ENCODE peak calls at places on chromosomes 7 and 10, in seven cellular contexts. T is vagina, A is brain microvascular endothelial cell, M is HCT116, L is cardiac muscle cell, B is neural progenitor cell, D is breast epithelium. P is an unnamed sample.

GRCh38 chr7:142177869-142178268 is 66.4 kb downstream of the MGAM2 start:
- DNase-seq in M (no peak), T (no peak), B (no peak), A (no peak), D (no peak), L (no peak), P (no peak)

GRCh38 chr7:152462995-152463713 is 27.4 kb upstream of the KMT2C start:
- DNase-seq in A (peak; percentile 25), B (peak; percentile 85), T (no peak), M (no peak), D (no peak), L (peak; percentile 76), P (no peak)

GRCh38 chr10:19767876-19768275 is 48.4 kb upstream of the PLXDC2 start:
- DNase-seq in M (no peak), D (no peak), L (no peak), T (no peak), A (no peak), B (peak; percentile 57), P (no peak)

GRCh38 chr7:506391-506831 is 13.2 kb downstream of the PDGFA start:
- DNase-seq in T (no peak), L (no peak), D (no peak), A (no peak), B (no peak), M (no peak), P (no peak)

GRCh38 chr7:102044984-102045673 is 227.7 kb downstream of the CUX1 start:
- DNase-seq in M (peak; percentile 7), B (peak; percentile 15), A (peak; percentile 67), L (peak; percentile 91), D (peak; percentile 20), T (no peak), P (no peak)

GRCh38 chr10:19332304-19332703 is 283.7 kb downstream of the MALRD1 start:
- DNase-seq in L (peak; percentile 67), M (no peak), T (no peak), A (no peak), B (no peak), D (no peak), P (no peak)

GRCh38 chr10:102268333-102268999 is 23.1 kb downstream of the GBF1 start:
- DNase-seq in D (no peak), T (no peak), L (peak; percentile 56), M (no peak), B (no peak), A (no peak), P (peak; percentile 65)

GRCh38 chr7:57400531-57401155 is 49.3 kb upstream of the ZNF716 start:
- DNase-seq in T (no peak), B (no peak), D (no peak), A (no peak), L (no peak), M (no peak), P (no peak)

GRCh38 chr10:77164616-77165311 is 472.8 kb downstream of the KCNMA1 start:
- DNase-seq in A (peak; percentile 56), T (no peak), B (no peak), M (no peak), L (no peak), D (no peak), P (no peak)

GRCh38 chr7:141550694-141551079 is 523 bp upstream of the AGK start:
- DNase-seq in B (peak; percentile 26), A (no peak), M (no peak), T (no peak), L (no peak), D (peak; percentile 21), P (no peak)

GRCh38 chr7:102101111-102101551 is 185.5 kb upstream of the SH2B2 start:
- DNase-seq in L (no peak), D (no peak), M (no peak), T (peak; percentile 54), B (no peak), A (no peak), P (no peak)

GRCh38 chr7:154767194-154767593 is 235.7 kb downstream of the PAXIP1 start:
- DNase-seq in A (no peak), M (no peak), T (no peak), L (no peak), D (no peak), B (no peak), P (peak; percentile 79)

GRCh38 chr7:151539055-151539714 is 19.5 kb upstream of the RHEB start:
- DNase-seq in D (no peak), L (peak; percentile 29), T (no peak), M (no peak), A (peak; percentile 28), B (peak; percentile 81), P (no peak)

GRCh38 chr10:43071881-43072650 is 4.8 kb upstream of the RET start:
- DNase-seq in T (no peak), A (no peak), M (no peak), L (no peak), B (no peak), D (no peak), P (no peak)

GRCh38 chr10:84333864-84334451 is 5.6 kb downstream of the CCSER2 start:
- DNase-seq in T (no peak), D (no peak), L (peak; percentile 14), B (no peak), A (peak; percentile 21), M (no peak), P (no peak)

DNA sequence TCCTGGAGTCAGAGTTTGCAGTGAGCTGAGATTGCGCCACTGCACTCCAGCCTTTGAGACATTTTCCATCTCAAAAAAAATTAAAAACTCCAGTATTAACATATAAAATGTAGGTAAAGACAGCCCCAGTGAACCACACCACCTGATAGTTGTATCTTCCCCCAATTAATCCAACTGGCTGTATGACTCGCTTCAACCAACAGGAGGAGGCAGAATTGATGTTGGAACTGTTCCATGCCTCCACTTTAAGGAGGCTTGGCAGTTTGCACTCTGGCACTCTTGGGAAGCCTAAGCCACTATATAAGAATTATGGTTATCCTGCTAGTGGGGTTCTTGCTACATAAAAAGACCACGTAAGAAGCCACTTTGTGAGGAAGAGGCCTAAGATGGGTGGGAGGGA is 72.7 kb downstream of the STK17A start:
- DNase-seq in D (no peak), M (no peak), L (no peak), T (no peak), A (no peak), B (no peak), P (no peak)
- TF ChIP-seq CTCF in D (no peak), M (no peak), L (no peak), T (no peak), A (no peak), B (no peak), P (no peak)

GRCh38 chr7:93933190-93933589 is 11.7 kb downstream of the GNG11 start:
- DNase-seq in M (no peak), A (no peak), T (no peak), D (no peak), B (no peak), L (no peak), P (no peak)
- H3K36me3 ChIP-seq in M (no peaks in the 10 kb centered on the region), A (no peaks in the 10 kb centered on the region), T (no peaks in the 10 kb centered on the region), D (no peaks in the 10 kb centered on the region), B (no peaks in the 10 kb centered on the region), L (no peaks in the 10 kb centered on the region), P (no peaks in the 10 kb centered on the region)

GRCh38 chr7:18004372-18004771 is 23.3 kb downstream of the PRPS1L1 start:
- DNase-seq in B (no peak), A (peak; percentile 10), M (no peak), D (no peak), L (peak; percentile 6), T (no peak), P (no peak)

GRCh38 chr7:17998692-17999091 is 29.0 kb downstream of the PRPS1L1 start:
- DNase-seq in D (no peak), B (no peak), L (no peak), A (no peak), T (no peak), M (no peak), P (no peak)

GRCh38 chr7:18003286-18003685 is 24.4 kb downstream of the PRPS1L1 start:
- DNase-seq in D (no peak), T (no peak), A (no peak), M (no peak), B (no peak), L (no peak), P (no peak)
- TF ChIP-seq CTCF in D (no peak), T (no peak), A (no peak), M (no peak), B (no peak), L (no peak), P (no peak)

GRCh38 chr10:114441107-114441506 is 36.8 kb upstream of the AFAP1L2 start:
- DNase-seq in M (no peak), B (no peak), D (no peak), T (no peak), L (no peak), A (no peak), P (no peak)
- H3K36me3 ChIP-seq in M (peaks cover 26% of the 10 kb centered on the region), B (no peaks in the 10 kb centered on the region), D (no peaks in the 10 kb centered on the region), T (no peaks in the 10 kb centered on the region), L (peaks cover 65% of the 10 kb centered on the region), A (no peaks in the 10 kb centered on the region), P (peaks cover 4% of the 10 kb centered on the region)

DNA sequence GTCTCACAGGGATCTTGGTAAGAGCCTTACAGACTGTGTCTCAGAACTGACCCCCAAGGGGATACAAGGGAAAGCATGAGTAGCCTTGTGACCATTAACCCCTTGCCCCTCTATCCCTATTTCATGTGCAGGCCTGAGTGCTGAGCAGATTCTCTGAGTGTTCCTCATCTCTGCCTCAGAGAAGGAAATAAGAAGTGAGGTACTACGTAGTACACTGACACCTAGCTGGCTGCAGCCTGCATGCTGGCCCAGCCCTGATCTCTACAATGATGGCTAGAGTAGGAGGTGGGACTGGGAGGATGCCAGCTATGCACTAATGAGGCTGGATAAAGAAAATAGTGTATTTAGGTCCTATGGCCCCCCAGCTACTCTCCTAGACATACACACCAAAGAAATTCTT is 174.9 kb upstream of the HPS1 start:
- DNase-seq in M (no peak), A (no peak), D (no peak), B (peak; percentile 16), L (no peak), T (no peak), P (no peak)
- TF ChIP-seq CTCF in M (no peak), A (no peak), D (no peak), B (no peak), L (no peak), T (no peak), P (no peak)

GRCh38 chr10:1404236-1404952 is 332.9 kb downstream of the ADARB2 start:
- DNase-seq in D (no peak), T (peak; percentile 82), B (no peak), A (no peak), M (no peak), L (no peak), P (no peak)
- H3K36me3 ChIP-seq in D (no peaks in the 10 kb centered on the region), T (no peaks in the 10 kb centered on the region), B (no peaks in the 10 kb centered on the region), A (no peaks in the 10 kb centered on the region), M (no peaks in the 10 kb centered on the region), L (no peaks in the 10 kb centered on the region), P (no peaks in the 10 kb centered on the region)

DNA sequence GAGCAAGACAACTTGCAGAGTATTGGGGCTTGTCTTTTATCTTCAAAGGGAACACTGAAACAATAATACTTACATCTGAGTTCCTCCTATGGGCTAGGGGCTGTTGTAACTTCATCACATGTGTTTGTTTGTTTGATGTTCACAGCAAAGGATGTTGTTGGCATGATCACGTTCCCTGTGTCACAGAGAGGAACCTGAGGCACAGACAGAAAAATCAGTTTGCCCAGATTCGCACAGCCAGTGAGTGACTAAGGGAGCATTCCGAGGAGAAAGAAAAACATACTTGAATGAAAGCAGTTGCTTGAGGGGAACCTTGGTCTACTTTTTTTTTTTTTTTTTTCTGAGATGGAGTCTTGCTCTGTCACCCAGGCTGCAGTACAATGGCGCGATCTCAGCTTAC is 87.2 kb upstream of the PFKP start:
- DNase-seq in B (no peak), A (peak; percentile 54), T (no peak), D (no peak), L (no peak), M (no peak), P (no peak)
- TF ChIP-seq CTCF in B (no peak), A (no peak), T (no peak), D (no peak), L (no peak), M (no peak), P (no peak)